ENCODE peak calls at places on chromosomes 12 and 14, in eight cellular contexts. One of them, this sample, is unnamed.
A peak's percentile ranks its signal among the peaks of the same experiment; 100 is the strongest.

GRCh38 chr12:91813701-91814100 is 331.9 kb downstream of the BTG1 start:
- DNase-seq in breast epithelium: no peak
- DNase-seq in DND-41: no peak
- DNase-seq in right lobe of liver: no peak
- DNase-seq in ovary: no peak
- DNase-seq in IMR-90: peak; percentile 40
- DNase-seq in GM23248: peak; percentile 61
- DNase-seq in effector memory CD4-positive, alpha-beta T cell: no peak
- DNase-seq in this sample: no peak

GRCh38 chr14:42779024-42779423 is 1172.3 kb downstream of the LRFN5 start:
- DNase-seq in breast epithelium: no peak
- DNase-seq in DND-41: no peak
- DNase-seq in right lobe of liver: no peak
- DNase-seq in ovary: no peak
- DNase-seq in IMR-90: peak; percentile 10
- DNase-seq in GM23248: peak; percentile 40
- DNase-seq in effector memory CD4-positive, alpha-beta T cell: no peak
- DNase-seq in this sample: no peak

GRCh38 chr14:52596320-52596719 is 43.7 kb downstream of the GPR137C start:
- DNase-seq in breast epithelium: no peak
- DNase-seq in DND-41: no peak
- DNase-seq in right lobe of liver: no peak
- DNase-seq in ovary: no peak
- DNase-seq in IMR-90: no peak
- DNase-seq in GM23248: no peak
- DNase-seq in effector memory CD4-positive, alpha-beta T cell: no peak
- DNase-seq in this sample: no peak

GRCh38 chr12:29944269-29945000 is 160.7 kb upstream of the TMTC1 start:
- DNase-seq in breast epithelium: no peak
- DNase-seq in DND-41: no peak
- DNase-seq in right lobe of liver: no peak
- DNase-seq in ovary: no peak
- DNase-seq in IMR-90: no peak
- DNase-seq in GM23248: no peak
- DNase-seq in effector memory CD4-positive, alpha-beta T cell: no peak
- DNase-seq in this sample: no peak

GRCh38 chr12:21502164-21502496 is 541 bp downstream of the GOLT1B start:
- DNase-seq in breast epithelium: peak; percentile 19
- DNase-seq in DND-41: peak; percentile 42
- DNase-seq in right lobe of liver: no peak
- DNase-seq in ovary: no peak
- DNase-seq in IMR-90: peak; percentile 34
- DNase-seq in GM23248: peak; percentile 79
- DNase-seq in effector memory CD4-positive, alpha-beta T cell: no peak
- DNase-seq in this sample: no peak

GRCh38 chr14:80477388-80478160 is 266.3 kb upstream of the DIO2 start:
- DNase-seq in breast epithelium: no peak
- DNase-seq in DND-41: no peak
- DNase-seq in right lobe of liver: no peak
- DNase-seq in ovary: no peak
- DNase-seq in IMR-90: peak; percentile 71
- DNase-seq in GM23248: peak; percentile 59
- DNase-seq in effector memory CD4-positive, alpha-beta T cell: no peak
- DNase-seq in this sample: no peak

GRCh38 chr14:68662395-68662794 is 130.5 kb downstream of the ZFP36L1 start:
- DNase-seq in breast epithelium: no peak
- DNase-seq in DND-41: no peak
- DNase-seq in right lobe of liver: peak; percentile 30
- DNase-seq in ovary: no peak
- DNase-seq in IMR-90: peak; percentile 16
- DNase-seq in GM23248: peak; percentile 77
- DNase-seq in effector memory CD4-positive, alpha-beta T cell: no peak
- DNase-seq in this sample: no peak

GRCh38 chr14:75134644-75135043 is 7.8 kb upstream of the NEK9 start:
- DNase-seq in breast epithelium: no peak
- DNase-seq in DND-41: no peak
- DNase-seq in right lobe of liver: no peak
- DNase-seq in ovary: no peak
- DNase-seq in IMR-90: no peak
- DNase-seq in GM23248: no peak
- DNase-seq in effector memory CD4-positive, alpha-beta T cell: no peak
- DNase-seq in this sample: no peak

GRCh38 chr12:30874455-30875313 is 51.9 kb upstream of the TSPAN11 start:
- DNase-seq in breast epithelium: no peak
- DNase-seq in DND-41: no peak
- DNase-seq in right lobe of liver: no peak
- DNase-seq in ovary: no peak
- DNase-seq in IMR-90: no peak
- DNase-seq in GM23248: no peak
- DNase-seq in effector memory CD4-positive, alpha-beta T cell: no peak
- DNase-seq in this sample: no peak

GRCh38 chr12:6016756-6017155 is 71.7 kb upstream of the ANO2 start:
- DNase-seq in breast epithelium: no peak
- DNase-seq in DND-41: no peak
- DNase-seq in right lobe of liver: no peak
- DNase-seq in ovary: no peak
- DNase-seq in IMR-90: no peak
- DNase-seq in GM23248: no peak
- DNase-seq in effector memory CD4-positive, alpha-beta T cell: no peak
- DNase-seq in this sample: no peak

GRCh38 chr12:81615031-81615430 is 144.1 kb downstream of the PPFIA2 start:
- DNase-seq in breast epithelium: no peak
- DNase-seq in DND-41: no peak
- DNase-seq in right lobe of liver: no peak
- DNase-seq in ovary: no peak
- DNase-seq in IMR-90: no peak
- DNase-seq in GM23248: no peak
- DNase-seq in effector memory CD4-positive, alpha-beta T cell: no peak
- DNase-seq in this sample: no peak

GRCh38 chr12:113461666-113462065 is 10.0 kb downstream of the LHX5 start:
- DNase-seq in breast epithelium: no peak
- DNase-seq in DND-41: peak; percentile 18
- DNase-seq in right lobe of liver: no peak
- DNase-seq in ovary: no peak
- DNase-seq in IMR-90: no peak
- DNase-seq in GM23248: peak; percentile 49
- DNase-seq in effector memory CD4-positive, alpha-beta T cell: no peak
- DNase-seq in this sample: no peak

GRCh38 chr14:91354221-91354916 is 63.3 kb downstream of the CCDC88C start:
- DNase-seq in breast epithelium: no peak
- DNase-seq in DND-41: no peak
- DNase-seq in right lobe of liver: no peak
- DNase-seq in ovary: no peak
- DNase-seq in IMR-90: no peak
- DNase-seq in GM23248: peak; percentile 88
- DNase-seq in effector memory CD4-positive, alpha-beta T cell: no peak
- DNase-seq in this sample: no peak

GRCh38 chr12:31740618-31741017 is 11.8 kb upstream of the AMN1 start:
- DNase-seq in breast epithelium: no peak
- DNase-seq in DND-41: peak; percentile 76
- DNase-seq in right lobe of liver: no peak
- DNase-seq in ovary: no peak
- DNase-seq in IMR-90: no peak
- DNase-seq in GM23248: no peak
- DNase-seq in effector memory CD4-positive, alpha-beta T cell: no peak
- DNase-seq in this sample: no peak

GRCh38 chr12:21607701-21608100 is 3.1 kb upstream of the GYS2 start:
- DNase-seq in breast epithelium: no peak
- DNase-seq in DND-41: no peak
- DNase-seq in right lobe of liver: no peak
- DNase-seq in ovary: no peak
- DNase-seq in IMR-90: peak; percentile 33
- DNase-seq in GM23248: peak; percentile 33
- DNase-seq in effector memory CD4-positive, alpha-beta T cell: no peak
- DNase-seq in this sample: peak; percentile 53

GRCh38 chr14:50000215-50001145 is 107.6 kb downstream of the ARF6 start:
- DNase-seq in breast epithelium: peak; percentile 78
- DNase-seq in DND-41: peak; percentile 88
- DNase-seq in right lobe of liver: peak; percentile 53
- DNase-seq in ovary: peak; percentile 43
- DNase-seq in IMR-90: peak; percentile 84
- DNase-seq in GM23248: peak; percentile 95
- DNase-seq in effector memory CD4-positive, alpha-beta T cell: peak; percentile 49
- DNase-seq in this sample: peak; percentile 94

GRCh38 chr12:47577213-47577612 is 128.6 kb downstream of the RPAP3 start:
- DNase-seq in breast epithelium: no peak
- DNase-seq in DND-41: no peak
- DNase-seq in right lobe of liver: no peak
- DNase-seq in ovary: no peak
- DNase-seq in IMR-90: no peak
- DNase-seq in GM23248: peak; percentile 5
- DNase-seq in effector memory CD4-positive, alpha-beta T cell: no peak
- DNase-seq in this sample: no peak

GRCh38 chr14:50347521-50347920 is 35.4 kb downstream of the DMAC2L start:
- DNase-seq in breast epithelium: no peak
- DNase-seq in DND-41: no peak
- DNase-seq in right lobe of liver: no peak
- DNase-seq in ovary: no peak
- DNase-seq in IMR-90: peak; percentile 69
- DNase-seq in GM23248: peak; percentile 76
- DNase-seq in effector memory CD4-positive, alpha-beta T cell: no peak
- DNase-seq in this sample: no peak

GRCh38 chr14:41899416-41899815 is 292.7 kb downstream of the LRFN5 start:
- DNase-seq in breast epithelium: no peak
- DNase-seq in DND-41: no peak
- DNase-seq in right lobe of liver: no peak
- DNase-seq in ovary: no peak
- DNase-seq in IMR-90: peak; percentile 3
- DNase-seq in GM23248: peak; percentile 31
- DNase-seq in effector memory CD4-positive, alpha-beta T cell: no peak
- DNase-seq in this sample: no peak

GRCh38 chr14:93702946-93703345 is 85.3 kb downstream of the PRIMA1 start:
- DNase-seq in breast epithelium: no peak
- DNase-seq in DND-41: no peak
- DNase-seq in right lobe of liver: no peak
- DNase-seq in ovary: no peak
- DNase-seq in IMR-90: no peak
- DNase-seq in GM23248: no peak
- DNase-seq in effector memory CD4-positive, alpha-beta T cell: no peak
- DNase-seq in this sample: no peak

GRCh38 chr14:104154246-104154645 is 15.9 kb downstream of the KIF26A start:
- DNase-seq in breast epithelium: no peak
- DNase-seq in DND-41: no peak
- DNase-seq in right lobe of liver: no peak
- DNase-seq in ovary: no peak
- DNase-seq in IMR-90: no peak
- DNase-seq in GM23248: no peak
- DNase-seq in effector memory CD4-positive, alpha-beta T cell: no peak
- DNase-seq in this sample: no peak
- H3K9me3 ChIP-seq in breast epithelium: no peaks in the 10 kb centered on the region
- H3K9me3 ChIP-seq in DND-41: no peaks in the 10 kb centered on the region
- H3K9me3 ChIP-seq in right lobe of liver: no peaks in the 10 kb centered on the region
- H3K9me3 ChIP-seq in ovary: no peaks in the 10 kb centered on the region
- H3K9me3 ChIP-seq in IMR-90: peaks cover 3% of the 10 kb centered on the region
- H3K9me3 ChIP-seq in GM23248: no peaks in the 10 kb centered on the region
- H3K9me3 ChIP-seq in effector memory CD4-positive, alpha-beta T cell: no peaks in the 10 kb centered on the region
- H3K9me3 ChIP-seq in this sample: no peaks in the 10 kb centered on the region

DNA sequence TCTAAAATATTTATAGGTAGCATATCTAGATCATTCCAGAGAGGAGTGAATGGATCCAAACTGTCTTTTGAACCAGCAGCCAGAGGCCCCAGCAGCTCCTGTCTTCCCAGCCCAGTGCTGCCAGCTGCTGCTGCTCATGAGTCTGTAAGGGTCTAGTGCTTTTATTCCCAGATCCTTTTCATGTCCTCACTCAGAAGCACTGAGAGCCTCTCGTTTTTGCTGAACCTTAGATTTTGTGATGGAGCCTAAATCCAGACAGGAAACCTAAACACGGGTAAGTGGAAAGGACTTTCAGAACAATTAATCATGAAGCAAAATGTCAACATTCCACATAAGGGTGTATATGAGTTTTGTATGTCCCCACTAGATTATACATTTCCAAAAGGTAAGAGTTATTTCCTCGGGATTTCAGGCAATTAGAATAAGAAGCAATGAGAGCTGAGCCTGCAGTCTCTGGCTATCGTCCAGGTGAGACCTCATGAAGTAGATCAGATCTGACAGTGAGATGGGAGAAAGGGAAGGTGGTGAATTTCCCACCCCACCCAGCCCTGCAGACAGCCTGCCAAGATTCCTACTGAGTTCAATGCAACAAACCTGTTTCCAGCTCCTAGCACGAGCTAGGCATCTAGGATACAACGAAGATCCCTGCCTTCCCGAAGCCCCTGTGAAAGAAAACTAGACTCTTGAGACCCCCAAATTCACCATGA is 84.3 kb downstream of the NINJ2 start:
- DNase-seq in breast epithelium: no peak
- DNase-seq in DND-41: no peak
- DNase-seq in right lobe of liver: no peak
- DNase-seq in ovary: no peak
- DNase-seq in IMR-90: no peak
- DNase-seq in GM23248: no peak
- DNase-seq in effector memory CD4-positive, alpha-beta T cell: no peak
- DNase-seq in this sample: no peak
- H3K27ac ChIP-seq in breast epithelium: no peak overlapping the region
- H3K27ac ChIP-seq in DND-41: no peak overlapping the region
- H3K27ac ChIP-seq in right lobe of liver: no peak overlapping the region
- H3K27ac ChIP-seq in ovary: no peak overlapping the region
- H3K27ac ChIP-seq in IMR-90: no peak overlapping the region
- H3K27ac ChIP-seq in GM23248: no peak overlapping the region
- H3K27ac ChIP-seq in effector memory CD4-positive, alpha-beta T cell: no peak overlapping the region
- H3K27ac ChIP-seq in this sample: no peak overlapping the region

DNA sequence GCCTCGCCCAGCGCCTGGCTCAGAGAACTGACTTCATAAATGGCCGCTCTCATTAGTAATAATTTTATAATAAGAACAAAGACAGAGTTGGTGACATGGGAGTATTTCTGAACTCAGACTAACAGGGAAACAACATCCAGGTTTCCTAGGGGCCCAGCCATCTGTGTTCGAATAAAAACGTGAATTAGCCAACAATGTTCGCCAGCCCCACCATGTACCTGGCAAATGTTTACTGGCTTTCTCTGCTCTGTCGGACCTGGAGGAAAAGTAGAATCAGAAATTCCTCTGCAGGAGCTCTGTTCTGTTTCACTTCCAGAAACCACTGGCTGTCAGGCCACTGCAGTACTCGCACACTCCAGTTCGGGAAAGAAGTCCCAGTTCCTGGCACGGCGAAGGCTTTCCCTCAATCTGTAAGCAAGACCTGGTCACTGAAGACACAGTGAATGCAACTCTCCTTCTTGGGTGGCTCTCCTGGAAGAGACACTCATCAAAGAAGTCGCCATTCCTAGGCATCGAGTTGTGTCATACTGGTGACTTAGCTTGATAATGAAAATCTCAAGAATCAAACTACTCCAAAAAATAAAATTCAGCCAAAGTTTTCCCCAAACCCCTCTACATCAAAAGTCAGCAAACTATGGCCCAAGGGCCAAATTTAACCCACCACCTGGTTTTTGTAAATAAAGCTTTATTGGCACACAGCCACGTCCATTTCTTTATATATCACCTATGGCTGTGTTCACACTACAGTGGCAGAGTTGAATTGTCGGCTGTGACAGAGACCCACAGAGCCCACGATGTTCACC is 189.4 kb upstream of the DIO3 start:
- DNase-seq in breast epithelium: peak; percentile 10
- DNase-seq in DND-41: no peak
- DNase-seq in right lobe of liver: no peak
- DNase-seq in ovary: no peak
- DNase-seq in IMR-90: no peak
- DNase-seq in GM23248: no peak
- DNase-seq in effector memory CD4-positive, alpha-beta T cell: no peak
- DNase-seq in this sample: no peak
- H3K9me3 ChIP-seq in breast epithelium: no peaks in the 10 kb centered on the region
- H3K9me3 ChIP-seq in DND-41: no peaks in the 10 kb centered on the region
- H3K9me3 ChIP-seq in right lobe of liver: no peaks in the 10 kb centered on the region
- H3K9me3 ChIP-seq in ovary: no peaks in the 10 kb centered on the region
- H3K9me3 ChIP-seq in IMR-90: peaks cover 6% of the 10 kb centered on the region
- H3K9me3 ChIP-seq in GM23248: no peaks in the 10 kb centered on the region
- H3K9me3 ChIP-seq in effector memory CD4-positive, alpha-beta T cell: no peaks in the 10 kb centered on the region
- H3K9me3 ChIP-seq in this sample: no peaks in the 10 kb centered on the region

GRCh38 chr12:67270622-67271021 is 1.5 kb downstream of the CAND1 start:
- DNase-seq in breast epithelium: no peak
- DNase-seq in DND-41: no peak
- DNase-seq in right lobe of liver: no peak
- DNase-seq in ovary: no peak
- DNase-seq in IMR-90: no peak
- DNase-seq in GM23248: peak; percentile 8
- DNase-seq in effector memory CD4-positive, alpha-beta T cell: no peak
- DNase-seq in this sample: no peak
- H3K27ac ChIP-seq in breast epithelium: peak overlapping the region; percentile 99
- H3K27ac ChIP-seq in DND-41: peak overlapping the region; percentile 98
- H3K27ac ChIP-seq in right lobe of liver: peak overlapping the region; percentile 98
- H3K27ac ChIP-seq in ovary: peak overlapping the region; percentile 98
- H3K27ac ChIP-seq in IMR-90: peak overlapping the region; percentile 97
- H3K27ac ChIP-seq in GM23248: peak overlapping the region; percentile 97
- H3K27ac ChIP-seq in effector memory CD4-positive, alpha-beta T cell: peak overlapping the region; percentile 96
- H3K27ac ChIP-seq in this sample: peak overlapping the region; percentile 98

This sample was measured in CD4-positive, CD25-positive, alpha-beta regulatory T cell.